ENCODE peak calls at places on chromosome 19, in ten cellular contexts. One of them, this sample, is unnamed.

GRCh38 chr19:2332341-2333026 is 4.0 kb downstream of the SPPL2B start:
- DNase-seq in fibroblast of the conjunctiva: no peak
- DNase-seq in choroid plexus epithelial cell: no peak
- DNase-seq in kidney tubule cell: no peak
- DNase-seq in activated effector memory CD4-positive, alpha-beta T cell treated with anti-CD3 and anti-CD28 coated beads, Interleukin-2, amount 50 U/mL, for 16 hours: no peak
- DNase-seq in stimulated activated CD4-positive, alpha-beta T cell treated with anti-CD3 and anti-CD28 coated beads, Interleukin-4, amount 100 ng/mL, for 24 hours: no peak
- DNase-seq in AG08395: peak
- DNase-seq in T-helper 17 cell: no peak
- DNase-seq in renal cortical epithelial cell: no peak
- DNase-seq in activated T-cell treated with anti-CD3 and anti-CD28 coated beads, Interleukin-2, amount 50 U/mL, for 72 hours: peak
- DNase-seq in this sample: peak

GRCh38 chr19:12778020-12778904 is 2.9 kb upstream of the HOOK2 start:
- DNase-seq in fibroblast of the conjunctiva: peak
- DNase-seq in choroid plexus epithelial cell: peak
- DNase-seq in kidney tubule cell: peak
- DNase-seq in activated effector memory CD4-positive, alpha-beta T cell treated with anti-CD3 and anti-CD28 coated beads, Interleukin-2, amount 50 U/mL, for 16 hours: peak
- DNase-seq in stimulated activated CD4-positive, alpha-beta T cell treated with anti-CD3 and anti-CD28 coated beads, Interleukin-4, amount 100 ng/mL, for 24 hours: peak
- DNase-seq in AG08395: peak
- DNase-seq in T-helper 17 cell: no peak
- DNase-seq in renal cortical epithelial cell: peak
- DNase-seq in activated T-cell treated with anti-CD3 and anti-CD28 coated beads, Interleukin-2, amount 50 U/mL, for 72 hours: peak
- DNase-seq in this sample: peak

GRCh38 chr19:47018923-47019322 is 714 bp upstream of the NPAS1 start:
- DNase-seq in fibroblast of the conjunctiva: no peak
- DNase-seq in choroid plexus epithelial cell: no peak
- DNase-seq in kidney tubule cell: no peak
- DNase-seq in activated effector memory CD4-positive, alpha-beta T cell treated with anti-CD3 and anti-CD28 coated beads, Interleukin-2, amount 50 U/mL, for 16 hours: no peak
- DNase-seq in stimulated activated CD4-positive, alpha-beta T cell treated with anti-CD3 and anti-CD28 coated beads, Interleukin-4, amount 100 ng/mL, for 24 hours: no peak
- DNase-seq in AG08395: no peak
- DNase-seq in T-helper 17 cell: no peak
- DNase-seq in renal cortical epithelial cell: no peak
- DNase-seq in activated T-cell treated with anti-CD3 and anti-CD28 coated beads, Interleukin-2, amount 50 U/mL, for 72 hours: no peak
- DNase-seq in this sample: no peak

GRCh38 chr19:4449826-4450075 is 7.8 kb downstream of the UBXN6 start:
- DNase-seq in fibroblast of the conjunctiva: no peak
- DNase-seq in choroid plexus epithelial cell: no peak
- DNase-seq in kidney tubule cell: no peak
- DNase-seq in activated effector memory CD4-positive, alpha-beta T cell treated with anti-CD3 and anti-CD28 coated beads, Interleukin-2, amount 50 U/mL, for 16 hours: no peak
- DNase-seq in stimulated activated CD4-positive, alpha-beta T cell treated with anti-CD3 and anti-CD28 coated beads, Interleukin-4, amount 100 ng/mL, for 24 hours: no peak
- DNase-seq in AG08395: no peak
- DNase-seq in T-helper 17 cell: no peak
- DNase-seq in renal cortical epithelial cell: no peak
- DNase-seq in activated T-cell treated with anti-CD3 and anti-CD28 coated beads, Interleukin-2, amount 50 U/mL, for 72 hours: no peak
- DNase-seq in this sample: no peak

GRCh38 chr19:1066251-1066747 is 668 bp upstream of the ARHGAP45 start:
- DNase-seq in fibroblast of the conjunctiva: no peak
- DNase-seq in choroid plexus epithelial cell: no peak
- DNase-seq in kidney tubule cell: no peak
- DNase-seq in activated effector memory CD4-positive, alpha-beta T cell treated with anti-CD3 and anti-CD28 coated beads, Interleukin-2, amount 50 U/mL, for 16 hours: no peak
- DNase-seq in stimulated activated CD4-positive, alpha-beta T cell treated with anti-CD3 and anti-CD28 coated beads, Interleukin-4, amount 100 ng/mL, for 24 hours: no peak
- DNase-seq in AG08395: no peak
- DNase-seq in T-helper 17 cell: no peak
- DNase-seq in renal cortical epithelial cell: no peak
- DNase-seq in activated T-cell treated with anti-CD3 and anti-CD28 coated beads, Interleukin-2, amount 50 U/mL, for 72 hours: no peak
- DNase-seq in this sample: no peak

GRCh38 chr19:2059422-2060201 is 8.6 kb upstream of the MKNK2 start:
- DNase-seq in fibroblast of the conjunctiva: peak
- DNase-seq in choroid plexus epithelial cell: peak
- DNase-seq in kidney tubule cell: peak
- DNase-seq in activated effector memory CD4-positive, alpha-beta T cell treated with anti-CD3 and anti-CD28 coated beads, Interleukin-2, amount 50 U/mL, for 16 hours: no peak
- DNase-seq in stimulated activated CD4-positive, alpha-beta T cell treated with anti-CD3 and anti-CD28 coated beads, Interleukin-4, amount 100 ng/mL, for 24 hours: no peak
- DNase-seq in AG08395: peak
- DNase-seq in T-helper 17 cell: no peak
- DNase-seq in renal cortical epithelial cell: peak
- DNase-seq in activated T-cell treated with anti-CD3 and anti-CD28 coated beads, Interleukin-2, amount 50 U/mL, for 72 hours: no peak
- DNase-seq in this sample: no peak

GRCh38 chr19:17625043-17625442 is 63.1 kb downstream of the UNC13A start:
- DNase-seq in fibroblast of the conjunctiva: no peak
- DNase-seq in choroid plexus epithelial cell: no peak
- DNase-seq in kidney tubule cell: no peak
- DNase-seq in activated effector memory CD4-positive, alpha-beta T cell treated with anti-CD3 and anti-CD28 coated beads, Interleukin-2, amount 50 U/mL, for 16 hours: no peak
- DNase-seq in stimulated activated CD4-positive, alpha-beta T cell treated with anti-CD3 and anti-CD28 coated beads, Interleukin-4, amount 100 ng/mL, for 24 hours: no peak
- DNase-seq in AG08395: no peak
- DNase-seq in T-helper 17 cell: no peak
- DNase-seq in renal cortical epithelial cell: no peak
- DNase-seq in activated T-cell treated with anti-CD3 and anti-CD28 coated beads, Interleukin-2, amount 50 U/mL, for 72 hours: no peak
- DNase-seq in this sample: no peak

GRCh38 chr19:16521715-16522289 is 20.4 kb downstream of the CHERP start:
- DNase-seq in fibroblast of the conjunctiva: no peak
- DNase-seq in choroid plexus epithelial cell: no peak
- DNase-seq in kidney tubule cell: no peak
- DNase-seq in activated effector memory CD4-positive, alpha-beta T cell treated with anti-CD3 and anti-CD28 coated beads, Interleukin-2, amount 50 U/mL, for 16 hours: no peak
- DNase-seq in stimulated activated CD4-positive, alpha-beta T cell treated with anti-CD3 and anti-CD28 coated beads, Interleukin-4, amount 100 ng/mL, for 24 hours: no peak
- DNase-seq in AG08395: no peak
- DNase-seq in T-helper 17 cell: no peak
- DNase-seq in renal cortical epithelial cell: no peak
- DNase-seq in activated T-cell treated with anti-CD3 and anti-CD28 coated beads, Interleukin-2, amount 50 U/mL, for 72 hours: no peak
- DNase-seq in this sample: no peak

GRCh38 chr19:7182489-7182888 is 111.7 kb downstream of the INSR start:
- DNase-seq in fibroblast of the conjunctiva: no peak
- DNase-seq in choroid plexus epithelial cell: no peak
- DNase-seq in kidney tubule cell: no peak
- DNase-seq in activated effector memory CD4-positive, alpha-beta T cell treated with anti-CD3 and anti-CD28 coated beads, Interleukin-2, amount 50 U/mL, for 16 hours: no peak
- DNase-seq in stimulated activated CD4-positive, alpha-beta T cell treated with anti-CD3 and anti-CD28 coated beads, Interleukin-4, amount 100 ng/mL, for 24 hours: no peak
- DNase-seq in AG08395: no peak
- DNase-seq in T-helper 17 cell: no peak
- DNase-seq in renal cortical epithelial cell: no peak
- DNase-seq in activated T-cell treated with anti-CD3 and anti-CD28 coated beads, Interleukin-2, amount 50 U/mL, for 72 hours: no peak
- DNase-seq in this sample: no peak

GRCh38 chr19:1460033-1460995 is 10.4 kb downstream of the APC2 start:
- DNase-seq in fibroblast of the conjunctiva: no peak
- DNase-seq in choroid plexus epithelial cell: no peak
- DNase-seq in kidney tubule cell: no peak
- DNase-seq in activated effector memory CD4-positive, alpha-beta T cell treated with anti-CD3 and anti-CD28 coated beads, Interleukin-2, amount 50 U/mL, for 16 hours: no peak
- DNase-seq in stimulated activated CD4-positive, alpha-beta T cell treated with anti-CD3 and anti-CD28 coated beads, Interleukin-4, amount 100 ng/mL, for 24 hours: no peak
- DNase-seq in AG08395: no peak
- DNase-seq in T-helper 17 cell: no peak
- DNase-seq in renal cortical epithelial cell: no peak
- DNase-seq in activated T-cell treated with anti-CD3 and anti-CD28 coated beads, Interleukin-2, amount 50 U/mL, for 72 hours: no peak
- DNase-seq in this sample: no peak

GRCh38 chr19:4444765-4445741 is 12.5 kb downstream of the UBXN6 start:
- DNase-seq in fibroblast of the conjunctiva: no peak
- DNase-seq in choroid plexus epithelial cell: peak
- DNase-seq in kidney tubule cell: no peak
- DNase-seq in activated effector memory CD4-positive, alpha-beta T cell treated with anti-CD3 and anti-CD28 coated beads, Interleukin-2, amount 50 U/mL, for 16 hours: no peak
- DNase-seq in stimulated activated CD4-positive, alpha-beta T cell treated with anti-CD3 and anti-CD28 coated beads, Interleukin-4, amount 100 ng/mL, for 24 hours: no peak
- DNase-seq in AG08395: no peak
- DNase-seq in T-helper 17 cell: no peak
- DNase-seq in renal cortical epithelial cell: no peak
- DNase-seq in activated T-cell treated with anti-CD3 and anti-CD28 coated beads, Interleukin-2, amount 50 U/mL, for 72 hours: no peak
- DNase-seq in this sample: no peak

GRCh38 chr19:1123885-1124677 is 20.3 kb downstream of the GPX4 start:
- DNase-seq in fibroblast of the conjunctiva: no peak
- DNase-seq in choroid plexus epithelial cell: no peak
- DNase-seq in kidney tubule cell: no peak
- DNase-seq in activated effector memory CD4-positive, alpha-beta T cell treated with anti-CD3 and anti-CD28 coated beads, Interleukin-2, amount 50 U/mL, for 16 hours: no peak
- DNase-seq in stimulated activated CD4-positive, alpha-beta T cell treated with anti-CD3 and anti-CD28 coated beads, Interleukin-4, amount 100 ng/mL, for 24 hours: no peak
- DNase-seq in AG08395: no peak
- DNase-seq in T-helper 17 cell: no peak
- DNase-seq in renal cortical epithelial cell: no peak
- DNase-seq in activated T-cell treated with anti-CD3 and anti-CD28 coated beads, Interleukin-2, amount 50 U/mL, for 72 hours: no peak
- DNase-seq in this sample: no peak

GRCh38 chr19:21202865-21203494 is 61.1 kb downstream of the ZNF431 start:
- DNase-seq in fibroblast of the conjunctiva: no peak
- DNase-seq in choroid plexus epithelial cell: no peak
- DNase-seq in kidney tubule cell: peak
- DNase-seq in activated effector memory CD4-positive, alpha-beta T cell treated with anti-CD3 and anti-CD28 coated beads, Interleukin-2, amount 50 U/mL, for 16 hours: no peak
- DNase-seq in stimulated activated CD4-positive, alpha-beta T cell treated with anti-CD3 and anti-CD28 coated beads, Interleukin-4, amount 100 ng/mL, for 24 hours: peak
- DNase-seq in AG08395: peak
- DNase-seq in T-helper 17 cell: no peak
- DNase-seq in renal cortical epithelial cell: peak
- DNase-seq in activated T-cell treated with anti-CD3 and anti-CD28 coated beads, Interleukin-2, amount 50 U/mL, for 72 hours: peak
- DNase-seq in this sample: peak

GRCh38 chr19:5789886-5790572 is 934 bp downstream of the DUS3L start:
- DNase-seq in fibroblast of the conjunctiva: no peak
- DNase-seq in choroid plexus epithelial cell: no peak
- DNase-seq in kidney tubule cell: no peak
- DNase-seq in activated effector memory CD4-positive, alpha-beta T cell treated with anti-CD3 and anti-CD28 coated beads, Interleukin-2, amount 50 U/mL, for 16 hours: no peak
- DNase-seq in stimulated activated CD4-positive, alpha-beta T cell treated with anti-CD3 and anti-CD28 coated beads, Interleukin-4, amount 100 ng/mL, for 24 hours: no peak
- DNase-seq in AG08395: no peak
- DNase-seq in T-helper 17 cell: no peak
- DNase-seq in renal cortical epithelial cell: no peak
- DNase-seq in activated T-cell treated with anti-CD3 and anti-CD28 coated beads, Interleukin-2, amount 50 U/mL, for 72 hours: no peak
- DNase-seq in this sample: no peak

GRCh38 chr19:7840629-7841028 is 10.6 kb downstream of the EVI5L start:
- DNase-seq in fibroblast of the conjunctiva: no peak
- DNase-seq in choroid plexus epithelial cell: no peak
- DNase-seq in kidney tubule cell: no peak
- DNase-seq in activated effector memory CD4-positive, alpha-beta T cell treated with anti-CD3 and anti-CD28 coated beads, Interleukin-2, amount 50 U/mL, for 16 hours: no peak
- DNase-seq in stimulated activated CD4-positive, alpha-beta T cell treated with anti-CD3 and anti-CD28 coated beads, Interleukin-4, amount 100 ng/mL, for 24 hours: no peak
- DNase-seq in AG08395: no peak
- DNase-seq in T-helper 17 cell: no peak
- DNase-seq in renal cortical epithelial cell: no peak
- DNase-seq in activated T-cell treated with anti-CD3 and anti-CD28 coated beads, Interleukin-2, amount 50 U/mL, for 72 hours: no peak
- DNase-seq in this sample: no peak

GRCh38 chr19:20078696-20079095 is 896 bp downstream of the ZNF90 start:
- DNase-seq in fibroblast of the conjunctiva: no peak
- DNase-seq in choroid plexus epithelial cell: peak
- DNase-seq in kidney tubule cell: peak
- DNase-seq in activated effector memory CD4-positive, alpha-beta T cell treated with anti-CD3 and anti-CD28 coated beads, Interleukin-2, amount 50 U/mL, for 16 hours: peak
- DNase-seq in stimulated activated CD4-positive, alpha-beta T cell treated with anti-CD3 and anti-CD28 coated beads, Interleukin-4, amount 100 ng/mL, for 24 hours: peak
- DNase-seq in AG08395: peak
- DNase-seq in T-helper 17 cell: no peak
- DNase-seq in renal cortical epithelial cell: peak
- DNase-seq in activated T-cell treated with anti-CD3 and anti-CD28 coated beads, Interleukin-2, amount 50 U/mL, for 72 hours: peak
- DNase-seq in this sample: peak

GRCh38 chr19:3357731-3358391 is 8.5 kb upstream of the NFIC start:
- DNase-seq in fibroblast of the conjunctiva: no peak
- DNase-seq in choroid plexus epithelial cell: no peak
- DNase-seq in kidney tubule cell: no peak
- DNase-seq in activated effector memory CD4-positive, alpha-beta T cell treated with anti-CD3 and anti-CD28 coated beads, Interleukin-2, amount 50 U/mL, for 16 hours: no peak
- DNase-seq in stimulated activated CD4-positive, alpha-beta T cell treated with anti-CD3 and anti-CD28 coated beads, Interleukin-4, amount 100 ng/mL, for 24 hours: no peak
- DNase-seq in AG08395: no peak
- DNase-seq in T-helper 17 cell: no peak
- DNase-seq in renal cortical epithelial cell: no peak
- DNase-seq in activated T-cell treated with anti-CD3 and anti-CD28 coated beads, Interleukin-2, amount 50 U/mL, for 72 hours: peak
- DNase-seq in this sample: no peak

GRCh38 chr19:366951-367350 is 22.4 kb upstream of the MIER2 start:
- DNase-seq in fibroblast of the conjunctiva: no peak
- DNase-seq in choroid plexus epithelial cell: no peak
- DNase-seq in kidney tubule cell: no peak
- DNase-seq in activated effector memory CD4-positive, alpha-beta T cell treated with anti-CD3 and anti-CD28 coated beads, Interleukin-2, amount 50 U/mL, for 16 hours: peak
- DNase-seq in stimulated activated CD4-positive, alpha-beta T cell treated with anti-CD3 and anti-CD28 coated beads, Interleukin-4, amount 100 ng/mL, for 24 hours: no peak
- DNase-seq in AG08395: no peak
- DNase-seq in T-helper 17 cell: no peak
- DNase-seq in renal cortical epithelial cell: no peak
- DNase-seq in activated T-cell treated with anti-CD3 and anti-CD28 coated beads, Interleukin-2, amount 50 U/mL, for 72 hours: no peak
- DNase-seq in this sample: no peak

GRCh38 chr19:5553892-5554291 is 13.9 kb downstream of the TINCR start:
- DNase-seq in fibroblast of the conjunctiva: no peak
- DNase-seq in choroid plexus epithelial cell: no peak
- DNase-seq in kidney tubule cell: no peak
- DNase-seq in activated effector memory CD4-positive, alpha-beta T cell treated with anti-CD3 and anti-CD28 coated beads, Interleukin-2, amount 50 U/mL, for 16 hours: no peak
- DNase-seq in stimulated activated CD4-positive, alpha-beta T cell treated with anti-CD3 and anti-CD28 coated beads, Interleukin-4, amount 100 ng/mL, for 24 hours: no peak
- DNase-seq in AG08395: no peak
- DNase-seq in T-helper 17 cell: no peak
- DNase-seq in renal cortical epithelial cell: no peak
- DNase-seq in activated T-cell treated with anti-CD3 and anti-CD28 coated beads, Interleukin-2, amount 50 U/mL, for 72 hours: no peak
- DNase-seq in this sample: no peak

GRCh38 chr19:32928806-32929205 is 43.0 kb downstream of the CEP89 start:
- DNase-seq in fibroblast of the conjunctiva: no peak
- DNase-seq in choroid plexus epithelial cell: peak
- DNase-seq in kidney tubule cell: no peak
- DNase-seq in activated effector memory CD4-positive, alpha-beta T cell treated with anti-CD3 and anti-CD28 coated beads, Interleukin-2, amount 50 U/mL, for 16 hours: no peak
- DNase-seq in stimulated activated CD4-positive, alpha-beta T cell treated with anti-CD3 and anti-CD28 coated beads, Interleukin-4, amount 100 ng/mL, for 24 hours: no peak
- DNase-seq in AG08395: no peak
- DNase-seq in T-helper 17 cell: no peak
- DNase-seq in renal cortical epithelial cell: no peak
- DNase-seq in activated T-cell treated with anti-CD3 and anti-CD28 coated beads, Interleukin-2, amount 50 U/mL, for 72 hours: no peak
- DNase-seq in this sample: no peak

GRCh38 chr19:10603084-10603872 is 16.2 kb upstream of the AP1M2 start:
- DNase-seq in fibroblast of the conjunctiva: no peak
- DNase-seq in choroid plexus epithelial cell: peak
- DNase-seq in kidney tubule cell: no peak
- DNase-seq in activated effector memory CD4-positive, alpha-beta T cell treated with anti-CD3 and anti-CD28 coated beads, Interleukin-2, amount 50 U/mL, for 16 hours: peak
- DNase-seq in stimulated activated CD4-positive, alpha-beta T cell treated with anti-CD3 and anti-CD28 coated beads, Interleukin-4, amount 100 ng/mL, for 24 hours: peak
- DNase-seq in AG08395: no peak
- DNase-seq in T-helper 17 cell: peak
- DNase-seq in renal cortical epithelial cell: no peak
- DNase-seq in activated T-cell treated with anti-CD3 and anti-CD28 coated beads, Interleukin-2, amount 50 U/mL, for 72 hours: peak
- DNase-seq in this sample: peak

GRCh38 chr19:50835103-50835784 is 1.9 kb upstream of the KLK15 start:
- DNase-seq in fibroblast of the conjunctiva: no peak
- DNase-seq in choroid plexus epithelial cell: peak
- DNase-seq in kidney tubule cell: peak
- DNase-seq in activated effector memory CD4-positive, alpha-beta T cell treated with anti-CD3 and anti-CD28 coated beads, Interleukin-2, amount 50 U/mL, for 16 hours: no peak
- DNase-seq in stimulated activated CD4-positive, alpha-beta T cell treated with anti-CD3 and anti-CD28 coated beads, Interleukin-4, amount 100 ng/mL, for 24 hours: no peak
- DNase-seq in AG08395: no peak
- DNase-seq in T-helper 17 cell: no peak
- DNase-seq in renal cortical epithelial cell: no peak
- DNase-seq in activated T-cell treated with anti-CD3 and anti-CD28 coated beads, Interleukin-2, amount 50 U/mL, for 72 hours: no peak
- DNase-seq in this sample: no peak

GRCh38 chr19:46515879-46516350 is 20.2 kb upstream of the PNMA8B start:
- DNase-seq in fibroblast of the conjunctiva: peak
- DNase-seq in choroid plexus epithelial cell: peak
- DNase-seq in kidney tubule cell: peak
- DNase-seq in activated effector memory CD4-positive, alpha-beta T cell treated with anti-CD3 and anti-CD28 coated beads, Interleukin-2, amount 50 U/mL, for 16 hours: peak
- DNase-seq in stimulated activated CD4-positive, alpha-beta T cell treated with anti-CD3 and anti-CD28 coated beads, Interleukin-4, amount 100 ng/mL, for 24 hours: peak
- DNase-seq in AG08395: peak
- DNase-seq in T-helper 17 cell: no peak
- DNase-seq in renal cortical epithelial cell: peak
- DNase-seq in activated T-cell treated with anti-CD3 and anti-CD28 coated beads, Interleukin-2, amount 50 U/mL, for 72 hours: no peak
- DNase-seq in this sample: peak

GRCh38 chr19:16957855-16958254 is 68.8 kb downstream of the CPAMD8 start:
- DNase-seq in fibroblast of the conjunctiva: no peak
- DNase-seq in choroid plexus epithelial cell: no peak
- DNase-seq in kidney tubule cell: no peak
- DNase-seq in activated effector memory CD4-positive, alpha-beta T cell treated with anti-CD3 and anti-CD28 coated beads, Interleukin-2, amount 50 U/mL, for 16 hours: no peak
- DNase-seq in stimulated activated CD4-positive, alpha-beta T cell treated with anti-CD3 and anti-CD28 coated beads, Interleukin-4, amount 100 ng/mL, for 24 hours: no peak
- DNase-seq in AG08395: no peak
- DNase-seq in T-helper 17 cell: no peak
- DNase-seq in renal cortical epithelial cell: no peak
- DNase-seq in activated T-cell treated with anti-CD3 and anti-CD28 coated beads, Interleukin-2, amount 50 U/mL, for 72 hours: no peak
- DNase-seq in this sample: no peak

GRCh38 chr19:19259741-19260140 is 13.4 kb downstream of the TM6SF2 start:
- DNase-seq in fibroblast of the conjunctiva: no peak
- DNase-seq in choroid plexus epithelial cell: peak
- DNase-seq in kidney tubule cell: peak
- DNase-seq in activated effector memory CD4-positive, alpha-beta T cell treated with anti-CD3 and anti-CD28 coated beads, Interleukin-2, amount 50 U/mL, for 16 hours: no peak
- DNase-seq in stimulated activated CD4-positive, alpha-beta T cell treated with anti-CD3 and anti-CD28 coated beads, Interleukin-4, amount 100 ng/mL, for 24 hours: no peak
- DNase-seq in AG08395: peak
- DNase-seq in T-helper 17 cell: no peak
- DNase-seq in renal cortical epithelial cell: peak
- DNase-seq in activated T-cell treated with anti-CD3 and anti-CD28 coated beads, Interleukin-2, amount 50 U/mL, for 72 hours: no peak
- DNase-seq in this sample: no peak

GRCh38 chr19:17171874-17172273 is 43.3 kb upstream of the USE1 start:
- DNase-seq in fibroblast of the conjunctiva: no peak
- DNase-seq in choroid plexus epithelial cell: no peak
- DNase-seq in kidney tubule cell: no peak
- DNase-seq in activated effector memory CD4-positive, alpha-beta T cell treated with anti-CD3 and anti-CD28 coated beads, Interleukin-2, amount 50 U/mL, for 16 hours: no peak
- DNase-seq in stimulated activated CD4-positive, alpha-beta T cell treated with anti-CD3 and anti-CD28 coated beads, Interleukin-4, amount 100 ng/mL, for 24 hours: no peak
- DNase-seq in AG08395: no peak
- DNase-seq in T-helper 17 cell: no peak
- DNase-seq in renal cortical epithelial cell: no peak
- DNase-seq in activated T-cell treated with anti-CD3 and anti-CD28 coated beads, Interleukin-2, amount 50 U/mL, for 72 hours: no peak
- DNase-seq in this sample: no peak

GRCh38 chr19:50427997-50428425 is 4.7 kb upstream of the MYBPC2 start:
- DNase-seq in fibroblast of the conjunctiva: peak
- DNase-seq in choroid plexus epithelial cell: peak
- DNase-seq in kidney tubule cell: peak
- DNase-seq in activated effector memory CD4-positive, alpha-beta T cell treated with anti-CD3 and anti-CD28 coated beads, Interleukin-2, amount 50 U/mL, for 16 hours: peak
- DNase-seq in stimulated activated CD4-positive, alpha-beta T cell treated with anti-CD3 and anti-CD28 coated beads, Interleukin-4, amount 100 ng/mL, for 24 hours: peak
- DNase-seq in AG08395: peak
- DNase-seq in T-helper 17 cell: no peak
- DNase-seq in renal cortical epithelial cell: peak
- DNase-seq in activated T-cell treated with anti-CD3 and anti-CD28 coated beads, Interleukin-2, amount 50 U/mL, for 72 hours: peak
- DNase-seq in this sample: no peak

GRCh38 chr19:288911-289310 is 2.3 kb downstream of the PLPP2 start:
- DNase-seq in fibroblast of the conjunctiva: no peak
- DNase-seq in choroid plexus epithelial cell: no peak
- DNase-seq in kidney tubule cell: no peak
- DNase-seq in activated effector memory CD4-positive, alpha-beta T cell treated with anti-CD3 and anti-CD28 coated beads, Interleukin-2, amount 50 U/mL, for 16 hours: peak
- DNase-seq in stimulated activated CD4-positive, alpha-beta T cell treated with anti-CD3 and anti-CD28 coated beads, Interleukin-4, amount 100 ng/mL, for 24 hours: no peak
- DNase-seq in AG08395: no peak
- DNase-seq in T-helper 17 cell: no peak
- DNase-seq in renal cortical epithelial cell: no peak
- DNase-seq in activated T-cell treated with anti-CD3 and anti-CD28 coated beads, Interleukin-2, amount 50 U/mL, for 72 hours: no peak
- DNase-seq in this sample: no peak

This sample was measured in stimulated activated naive CD8-positive, alpha-beta T cell treated with anti-CD3 and anti-CD28 coated beads, Interleukin-15, amount 100 ng/mL, for 72 hours.